ENCODE peak calls at places on chromosomes 16 and 17, in eight cellular contexts. V, Y, M, J, H, F, Q and G are unnamed samples.
A peak's percentile ranks its signal among the peaks of the same experiment; 100 is the strongest.

GRCh38 chr16:88458039-88458772 is 5.1 kb downstream of the ZFPM1 start:
- DNase-seq in V (no peak), Y (no peak), M (no peak), J (no peak), H (no peak), F (no peak), Q (peak; percentile 22), G (no peak)

GRCh38 chr16:89801800-89802199 is 14.6 kb downstream of the FANCA start:
- DNase-seq in V (no peak), Y (no peak), M (no peak), J (no peak), H (peak; percentile 64), F (peak; percentile 59), Q (peak; percentile 31), G (no peak)

GRCh38 chr16:21097151-21097550 is 53.5 kb downstream of the DNAH3 start:
- DNase-seq in V (peak; percentile 58), Y (no peak), M (no peak), J (no peak), H (no peak), F (no peak), Q (peak; percentile 8), G (no peak)

GRCh38 chr16:69796285-69797118 is 34.4 kb downstream of the WWP2 start:
- DNase-seq in V (peak; percentile 43), Y (no peak), M (no peak), J (peak; percentile 36), H (peak; percentile 71), F (peak; percentile 85), Q (peak; percentile 80), G (no peak)

GRCh38 chr17:81160306-81160705 is 5.0 kb upstream of the PVALEF start:
- DNase-seq in V (no peak), Y (no peak), M (peak; percentile 65), J (peak; percentile 82), H (peak; percentile 35), F (no peak), Q (no peak), G (no peak)

GRCh38 chr16:66399930-66400329 is 27.2 kb upstream of the BEAN1 start:
- DNase-seq in V (no peak), Y (no peak), M (no peak), J (no peak), H (no peak), F (peak; percentile 92), Q (no peak), G (peak; percentile 31)

GRCh38 chr16:52407778-52408177 is 139.2 kb downstream of the TOX3 start:
- DNase-seq in V (no peak), Y (no peak), M (no peak), J (no peak), H (no peak), F (no peak), Q (no peak), G (no peak)

GRCh38 chr17:48023408-48024148 is 14.0 kb downstream of the COPZ2 start:
- DNase-seq in V (peak; percentile 79), Y (peak; percentile 75), M (peak; percentile 91), J (peak; percentile 93), H (peak; percentile 62), F (peak; percentile 93), Q (no peak), G (peak; percentile 47)

GRCh38 chr16:4097826-4098240 is 18.4 kb downstream of the ADCY9 start:
- DNase-seq in V (no peak), Y (no peak), M (no peak), J (no peak), H (peak; percentile 52), F (no peak), Q (peak; percentile 94), G (no peak)

GRCh38 chr17:57400648-57401047 is 144.3 kb downstream of the MSI2 start:
- DNase-seq in V (no peak), Y (no peak), M (no peak), J (no peak), H (no peak), F (no peak), Q (no peak), G (no peak)

GRCh38 chr17:57403241-57403640 is 146.9 kb downstream of the MSI2 start:
- DNase-seq in V (no peak), Y (peak; percentile 46), M (no peak), J (no peak), H (no peak), F (no peak), Q (no peak), G (no peak)

GRCh38 chr17:57399690-57400089 is 143.4 kb downstream of the MSI2 start:
- DNase-seq in V (no peak), Y (no peak), M (no peak), J (no peak), H (no peak), F (no peak), Q (no peak), G (no peak)

GRCh38 chr17:57402691-57403090 is 146.4 kb downstream of the MSI2 start:
- DNase-seq in V (no peak), Y (no peak), M (no peak), J (no peak), H (no peak), F (no peak), Q (no peak), G (no peak)

DNA sequence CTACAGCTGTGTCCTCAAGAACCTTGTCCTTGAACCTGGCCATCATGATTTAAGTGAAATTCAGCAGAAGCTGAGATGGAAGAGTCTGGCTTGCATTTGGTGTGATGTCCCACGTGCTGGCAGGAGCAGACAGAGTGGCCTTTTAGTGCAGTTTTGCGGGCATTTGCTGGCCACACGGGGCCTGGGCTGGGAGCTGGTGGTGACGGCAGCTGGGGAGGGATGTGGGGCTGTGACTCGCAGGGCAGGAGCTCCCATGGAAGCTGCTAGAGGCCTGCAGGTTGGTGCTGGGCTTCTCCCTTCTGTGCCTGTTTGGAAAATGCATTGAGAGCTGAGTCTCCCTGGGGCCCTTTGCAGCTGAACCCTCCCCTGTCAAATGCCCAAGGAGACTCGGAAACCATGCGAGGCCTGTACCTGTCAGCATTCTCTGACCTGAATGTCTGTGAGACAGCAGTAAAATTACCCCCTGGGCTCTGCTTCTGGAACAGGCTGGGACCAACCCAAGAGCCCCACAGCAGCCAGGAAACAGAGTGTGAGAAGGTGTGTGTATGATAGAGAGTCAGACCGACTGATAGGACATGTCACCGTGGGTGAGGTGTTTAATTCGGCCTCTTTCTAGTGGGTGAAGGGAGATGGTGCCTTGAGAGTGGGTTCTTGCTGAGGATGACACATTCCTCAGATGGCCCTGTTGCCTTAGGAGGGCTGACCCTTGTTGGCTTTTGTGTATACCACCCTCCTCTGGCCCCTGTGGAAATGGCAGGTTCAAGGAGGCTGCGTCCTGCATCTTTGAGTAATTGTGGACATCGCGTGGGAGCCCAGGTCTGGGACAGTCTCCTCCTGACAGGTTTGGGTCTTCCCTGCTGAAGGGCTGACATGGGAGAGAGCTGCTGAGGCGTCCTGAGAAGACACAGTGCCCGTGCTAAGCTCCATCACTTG is 145.5 kb downstream of the MSI2 start:
- DNase-seq in V (no peak), Y (no peak), M (no peak), J (no peak), H (no peak), F (no peak), Q (no peak), G (no peak)
- TF ChIP-seq CTCF in V (no peak), Y (no peak), M (no peak), J (no peak), H (no peak), F (no peak), Q (peak; percentile 17), G (no peak)

DNA sequence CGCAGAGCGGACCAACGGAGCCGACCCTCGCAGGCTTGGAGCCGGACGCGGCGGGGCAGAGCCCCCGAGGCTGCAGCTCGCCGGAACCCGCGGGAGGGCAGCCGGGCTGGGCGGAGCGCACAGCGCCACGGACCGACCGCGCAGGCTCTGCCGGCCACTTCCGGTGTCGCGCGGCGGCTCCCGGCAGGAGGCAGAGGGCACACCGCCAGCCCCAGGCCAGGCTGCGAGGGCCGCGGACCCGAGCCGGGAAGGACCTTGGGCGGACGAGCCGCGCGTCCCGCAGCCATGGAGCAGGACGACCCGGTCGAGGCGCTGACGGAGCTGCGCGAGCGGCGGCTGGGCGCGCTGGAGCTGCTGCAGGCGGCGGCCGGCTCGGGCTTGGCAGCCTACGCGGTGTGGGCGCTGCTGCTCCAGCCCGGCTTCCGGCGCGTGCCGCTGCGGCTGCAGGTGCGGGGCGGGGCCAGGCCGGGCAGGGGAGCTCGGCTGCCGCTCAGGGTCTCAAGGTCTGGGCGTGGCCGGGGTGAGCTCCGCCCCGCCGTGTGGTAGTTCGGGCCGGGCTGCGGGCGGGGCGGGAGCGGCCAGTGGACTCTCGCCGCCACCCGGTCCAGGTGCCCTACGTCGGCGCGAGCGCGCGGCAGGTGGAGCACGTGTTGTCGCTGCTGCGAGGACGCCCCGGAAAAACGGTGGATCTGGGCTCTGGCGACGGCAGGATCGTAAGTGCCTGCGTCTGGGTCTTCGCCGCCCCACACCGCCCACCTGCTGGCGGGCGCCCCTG is at the start of gene ANTKMT:
- DNase-seq in V (peak; percentile 50), Y (peak; percentile 76), M (peak; percentile 85), J (peak; percentile 93), H (peak; percentile 64), F (peak; percentile 90), Q (peak; percentile 68), G (peak; percentile 84)
- TF ChIP-seq CTCF in V (peak; percentile 3), Y (no peak), M (peak; percentile 11), J (no peak), H (no peak), F (no peak), Q (no peak), G (no peak)

DNA sequence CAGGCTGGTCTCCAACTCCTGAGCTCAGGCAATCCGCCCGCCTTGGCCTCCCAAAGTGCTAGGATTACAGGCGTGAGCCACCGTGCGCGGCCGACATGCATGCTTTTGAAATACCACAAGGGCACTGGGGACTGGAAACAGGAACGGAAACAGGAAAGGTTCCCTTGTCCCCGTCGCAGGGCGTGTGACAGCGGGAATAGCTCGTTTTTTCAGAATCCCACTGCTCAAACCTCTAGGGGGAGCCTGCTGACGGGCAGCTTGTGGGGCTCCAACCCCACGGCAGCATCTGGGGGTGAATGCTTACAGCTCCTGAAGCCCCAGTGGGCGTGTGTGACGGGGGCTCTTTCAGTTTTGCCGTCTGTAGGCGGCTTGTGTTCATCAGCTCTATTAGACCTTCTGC is 18.8 kb upstream of the ASGR2 start:
- DNase-seq in V (no peak), Y (no peak), M (peak; percentile 38), J (peak; percentile 76), H (peak; percentile 27), F (peak; percentile 91), Q (no peak), G (no peak)
- TF ChIP-seq CTCF in V (peak; percentile 67), Y (no peak), M (peak; percentile 13), J (peak; percentile 37), H (peak; percentile 51), F (peak; percentile 69), Q (peak; percentile 44), G (no peak)

GRCh38 chr17:7932949-7933348 is 943 bp downstream of the CNTROB start:
- DNase-seq in V (peak; percentile 80), Y (no peak), M (no peak), J (peak; percentile 80), H (peak; percentile 52), F (peak; percentile 46), Q (peak; percentile 69), G (no peak)
- TF ChIP-seq CTCF in V (peak; percentile 56), Y (no peak), M (no peak), J (no peak), H (peak; percentile 29), F (no peak), Q (peak; percentile 33), G (no peak)